ENCODE peak calls at places on chromosomes 5 and 9, in five cellular contexts. W is bronchial epithelial cell, H is lower lobe of right lung, P is T-helper 2 cell, D is erythroblast. M is an unnamed sample.

GRCh38 chr9:70402213-70402612 is 12.2 kb downstream of the KLF9 start:
- DNase-seq in P (no peak), W (no peak), H (no peak), D (no peak), M (no peak)

GRCh38 chr9:124467410-124468060 is 17.3 kb downstream of the ADGRD2 start:
- DNase-seq in P (no peak), D (no peak), W (no peak), H (peak; percentile 23), M (no peak)

GRCh38 chr5:68515514-68515913 is 300.0 kb downstream of the PIK3R1 start:
- DNase-seq in H (no peak), P (no peak), D (no peak), W (no peak), M (no peak)

GRCh38 chr5:179297486-179298180 is 47.6 kb downstream of the ADAMTS2 start:
- DNase-seq in H (no peak), P (no peak), W (no peak), D (no peak), M (no peak)

GRCh38 chr5:95859327-95860060 is 37.0 kb upstream of the GLRX start:
- DNase-seq in P (no peak), W (peak; percentile 93), H (no peak), D (no peak), M (peak; percentile 95)

GRCh38 chr9:136741885-136742568 is 713 bp downstream of the LCN10 start:
- DNase-seq in W (no peak), P (no peak), H (no peak), D (no peak), M (no peak)

GRCh38 chr5:170307575-170308465 is 10.2 kb upstream of the LCP2 start:
- DNase-seq in D (peak; percentile 69), W (peak; percentile 96), H (peak; percentile 78), P (no peak), M (peak; percentile 86)

GRCh38 chr5:56314536-56314935 is 81.4 kb upstream of the ANKRD55 start:
- DNase-seq in P (no peak), H (no peak), W (no peak), D (peak; percentile 69), M (peak; percentile 23)

GRCh38 chr5:107324071-107324470 is 346.7 kb downstream of the EFNA5 start:
- DNase-seq in H (no peak), P (no peak), W (peak; percentile 85), D (no peak), M (peak; percentile 68)